ENCODE peak calls at places on chromosomes 2 and 18, in seven cellular contexts. V is kidney epithelial cell; A is CD8-positive, alpha-beta T cell; N is ovary; F is left lung; U is adipocyte; R is A549. X is an unnamed sample.

GRCh38 chr18:2304378-2305175 is 266.7 kb downstream of the METTL4 start:
- DNase-seq in V (no peak), F (no peak), R (no peak), A (no peak), U (peak), N (no peak), X (peak)

GRCh38 chr18:55419939-55420664 is 167.9 kb downstream of the TCF4 start:
- DNase-seq in A (no peak), N (no peak), V (no peak), F (no peak), R (no peak), U (no peak), X (no peak)

GRCh38 chr2:217826505-217826904 is 176.3 kb downstream of the TNS1 start:
- DNase-seq in V (no peak), F (peak), A (no peak), U (peak), N (no peak), R (no peak), X (no peak)

GRCh38 chr2:3639653-3640052 is 18.3 kb upstream of the ALLC start:
- DNase-seq in U (no peak), R (no peak), V (no peak), F (no peak), A (no peak), N (no peak), X (no peak)

GRCh38 chr2:96903809-96904208 is 33.9 kb upstream of the SEMA4C start:
- DNase-seq in R (no peak), N (no peak), U (no peak), A (no peak), V (no peak), F (no peak), X (no peak)

GRCh38 chr2:20483496-20483895 is 36.6 kb downstream of the RHOB start:
- DNase-seq in F (no peak), N (peak), R (no peak), A (no peak), V (no peak), U (peak), X (peak)

GRCh38 chr2:16640867-16641266 is 24.8 kb downstream of the CYRIA start:
- DNase-seq in U (no peak), V (no peak), F (no peak), N (peak), A (no peak), R (no peak), X (peak)

GRCh38 chr18:63339920-63340484 is 20.4 kb upstream of the BCL2 start:
- DNase-seq in A (peak), U (peak), R (no peak), N (no peak), F (no peak), V (no peak), X (peak)

GRCh38 chr2:213315168-213315876 is 31.1 kb downstream of the SPAG16 start:
- DNase-seq in V (no peak), U (no peak), F (no peak), R (no peak), A (no peak), N (no peak), X (peak)

GRCh38 chr2:140586379-140586778 is 1544.4 kb downstream of the LRP1B start:
- DNase-seq in F (no peak), V (no peak), R (peak), A (no peak), N (no peak), U (no peak), X (peak)

GRCh38 chr2:95329891-95330822 is 33.0 kb downstream of the KCNIP3 start:
- DNase-seq in F (no peak), U (no peak), R (no peak), A (no peak), N (no peak), V (no peak), X (no peak)

GRCh38 chr2:24016376-24016761 is 6.5 kb downstream of the MFSD2B start:
- DNase-seq in N (no peak), A (no peak), V (no peak), R (no peak), F (no peak), U (peak), X (no peak)

GRCh38 chr2:95271381-95271971 is 2.8 kb upstream of the PROM2 start:
- DNase-seq in U (no peak), F (peak), R (no peak), V (no peak), N (no peak), A (no peak), X (no peak)

GRCh38 chr2:207330912-207331311 is 165.2 kb upstream of the KLF7 start:
- DNase-seq in R (peak), N (no peak), F (peak), U (peak), V (peak), A (no peak), X (peak)

GRCh38 chr2:157662401-157662800 is 33.7 kb upstream of the ACVR1C start:
- DNase-seq in A (no peak), R (no peak), F (no peak), U (no peak), V (no peak), N (no peak), X (peak)

GRCh38 chr2:160670618-160671017 is 177.0 kb upstream of the RBMS1 start:
- DNase-seq in V (no peak), U (no peak), A (no peak), F (no peak), N (no peak), R (no peak), X (no peak)

GRCh38 chr2:10039658-10040410 is 3.5 kb upstream of the KLF11 start:
- DNase-seq in U (no peak), N (no peak), V (no peak), A (no peak), R (no peak), F (no peak), X (no peak)

GRCh38 chr2:10043906-10044601 is 704 bp downstream of the KLF11 start:
- DNase-seq in R (peak), N (peak), F (peak), A (peak), U (peak), V (no peak), X (peak)

GRCh38 chr2:10041711-10042110 is 1.6 kb upstream of the KLF11 start:
- DNase-seq in A (no peak), U (no peak), R (no peak), F (no peak), N (peak), V (no peak), X (no peak)

GRCh38 chr2:10043256-10043905 is at the start of gene KLF11:
- DNase-seq in F (peak), N (peak), R (peak), A (peak), V (no peak), U (peak), X (peak)

DNA sequence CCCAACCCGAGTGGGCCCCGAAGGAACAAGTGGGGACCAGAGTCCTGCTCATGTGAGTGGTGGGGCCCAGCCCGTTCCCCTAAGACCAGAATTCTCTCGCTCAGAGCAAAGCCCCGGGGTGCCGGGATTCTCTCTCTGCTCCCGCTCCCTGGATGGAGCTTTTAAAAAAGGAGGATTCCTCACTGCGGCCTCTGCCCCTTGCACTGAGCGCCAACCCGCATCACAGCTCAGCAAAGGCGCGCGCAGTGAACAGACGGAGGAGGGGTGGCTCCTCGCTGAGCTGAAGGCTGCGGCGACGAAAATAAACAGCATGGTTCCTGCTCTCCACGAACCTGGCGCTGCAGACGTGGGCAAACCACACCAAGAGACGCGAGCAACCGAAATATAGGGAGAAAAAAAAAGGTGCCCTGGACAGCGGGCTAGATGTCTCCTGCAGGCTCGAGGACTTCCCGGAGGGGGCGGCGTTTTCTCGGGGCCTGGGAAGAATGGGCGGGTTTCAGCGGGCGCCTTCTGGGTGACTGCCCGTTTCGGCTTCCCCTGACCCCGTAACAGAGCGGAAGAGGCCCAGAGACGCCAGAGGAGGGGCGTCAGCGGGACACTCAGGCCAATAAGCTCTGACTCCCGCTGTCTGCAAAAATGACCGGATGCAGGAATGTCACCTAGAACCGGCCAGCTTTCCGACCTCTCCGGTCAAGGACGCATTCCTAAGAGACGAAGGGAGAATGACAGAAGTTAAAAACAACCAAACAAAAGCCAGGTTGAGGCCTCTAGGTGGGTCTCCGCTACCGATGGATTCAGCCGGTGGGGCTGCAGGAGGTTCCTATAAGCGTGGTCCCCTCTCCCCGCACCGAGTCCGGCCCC is 819 bp upstream of the KLF11 start:
- DNase-seq in U (peak), R (no peak), N (peak), F (peak), A (no peak), V (no peak), X (peak)
- H3K4me3 ChIP-seq in U (peak), R (peak), N (peak), F (peak), A (peak), V (peak), X (peak)

GRCh38 chr2:241843321-241844065 is 15.2 kb downstream of the PDCD1 start:
- DNase-seq in F (no peak), R (no peak), V (no peak), N (no peak), U (no peak), A (no peak), X (no peak)
- H3K4me3 ChIP-seq in F (no peak), R (peak), V (no peak), N (peak), U (no peak), A (peak), X (no peak)

GRCh38 chr2:69012310-69013122 is 463 bp upstream of the ANTXR1 start:
- DNase-seq in F (peak), U (peak), V (no peak), R (peak), A (peak), N (peak), X (peak)
- H3K4me3 ChIP-seq in F (peak), U (peak), V (peak), R (peak), A (peak), N (peak), X (peak)

DNA sequence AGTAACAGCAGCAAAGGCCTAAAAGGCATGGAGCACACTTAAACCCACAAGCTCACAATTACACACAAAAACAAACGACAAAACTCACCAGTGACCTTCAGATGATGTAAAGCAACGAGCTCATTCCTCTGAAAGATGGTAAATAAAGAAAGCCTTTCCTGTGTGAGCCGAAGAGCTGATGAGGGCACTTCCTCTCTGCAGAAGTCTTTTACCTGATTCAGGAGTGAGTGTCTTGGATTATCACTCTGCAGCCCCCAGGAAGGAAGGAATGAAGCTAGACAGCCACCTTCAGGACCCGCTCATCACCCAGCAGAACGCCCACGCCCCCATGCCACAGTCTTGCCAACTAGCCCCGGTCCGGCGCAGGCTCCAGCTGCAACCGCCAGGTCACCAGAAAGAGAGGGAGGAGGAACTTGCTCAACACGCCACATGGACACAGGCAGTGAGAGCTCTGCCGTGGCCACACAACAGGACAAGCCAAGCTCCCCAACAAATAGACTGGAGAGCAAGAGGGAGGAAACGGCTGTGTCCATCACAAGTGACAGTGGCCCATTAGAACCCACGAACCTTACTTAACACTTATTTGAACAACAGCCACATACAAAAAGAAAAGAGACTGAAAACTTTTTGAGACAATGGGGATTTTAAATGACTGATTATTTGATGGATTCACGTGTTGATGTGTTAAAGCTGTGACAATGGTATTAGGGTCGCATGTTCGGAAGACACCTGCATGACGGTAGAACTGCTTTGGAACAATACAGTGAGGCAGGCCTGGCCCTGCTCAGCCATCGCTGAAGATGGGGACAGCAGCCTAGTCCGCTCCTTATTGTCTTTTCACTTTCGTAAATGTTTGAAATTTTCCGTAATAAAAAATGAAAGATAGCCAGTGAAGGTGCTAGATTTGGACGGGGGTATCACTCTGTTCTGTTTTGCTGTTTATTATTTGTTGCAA is 127.3 kb downstream of the HDAC4 start:
- DNase-seq in U (no peak), F (peak), N (peak), R (no peak), V (no peak), A (no peak), X (no peak)
- H3K4me3 ChIP-seq in U (peak), F (no peak), N (no peak), R (peak), V (no peak), A (no peak), X (no peak)

GRCh38 chr2:46548521-46549144 is 69.3 kb downstream of the TMEM247 start:
- DNase-seq in V (no peak), A (no peak), N (no peak), U (no peak), R (no peak), F (no peak), X (no peak)

GRCh38 chr2:46547223-46548102 is 68.1 kb downstream of the TMEM247 start:
- DNase-seq in R (no peak), V (no peak), U (no peak), N (no peak), F (peak), A (no peak), X (no peak)

GRCh38 chr2:46549159-46549902 is 70.0 kb downstream of the TMEM247 start:
- DNase-seq in V (no peak), F (no peak), U (no peak), R (no peak), A (no peak), N (no peak), X (no peak)

GRCh38 chr2:46548103-46548486 is 68.7 kb downstream of the TMEM247 start:
- DNase-seq in R (no peak), N (no peak), F (peak), A (no peak), V (no peak), U (no peak), X (no peak)

DNA sequence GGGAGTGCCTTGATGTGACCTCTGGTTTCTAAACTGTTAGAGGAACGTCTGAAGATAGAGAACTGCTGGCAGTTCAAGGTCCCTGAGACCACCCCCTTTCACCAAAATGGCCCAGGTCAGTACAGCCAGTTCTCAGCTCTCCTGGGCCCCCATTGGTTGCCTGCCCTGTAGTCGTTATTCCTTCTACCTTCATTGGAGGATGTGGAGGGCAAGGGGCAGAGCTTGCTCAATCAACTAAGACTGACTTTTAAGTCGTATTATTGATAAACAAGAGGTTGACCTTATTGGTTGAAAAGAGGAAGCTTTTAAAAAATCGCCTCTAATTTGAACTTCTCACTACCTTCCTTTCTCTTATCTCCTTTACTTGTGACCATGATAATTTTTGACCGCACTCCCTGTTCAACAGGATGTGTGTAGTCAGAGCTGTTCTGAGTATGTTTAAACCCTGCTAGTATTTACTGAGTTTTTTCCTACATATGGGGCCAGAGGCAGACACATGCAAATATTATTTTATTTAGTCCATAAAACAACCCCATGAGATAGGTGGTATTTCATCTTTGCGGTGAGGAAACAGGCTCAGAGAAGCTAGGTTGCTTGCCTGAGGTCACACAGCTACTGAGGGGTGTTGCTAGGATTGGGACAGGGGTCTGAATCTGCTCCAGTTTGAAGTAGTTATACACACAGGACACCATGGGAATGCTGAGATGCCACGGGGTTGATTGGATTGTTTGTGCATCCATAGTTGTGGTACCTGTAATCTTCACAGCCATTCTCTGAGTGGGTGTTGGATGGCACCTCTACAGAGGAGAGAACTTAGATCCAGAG is 65.9 kb downstream of the TMEM247 start:
- DNase-seq in R (no peak), A (no peak), N (no peak), F (no peak), U (no peak), V (no peak), X (no peak)
- H3K4me3 ChIP-seq in R (no peak), A (no peak), N (no peak), F (no peak), U (peak), V (no peak), X (no peak)

DNA sequence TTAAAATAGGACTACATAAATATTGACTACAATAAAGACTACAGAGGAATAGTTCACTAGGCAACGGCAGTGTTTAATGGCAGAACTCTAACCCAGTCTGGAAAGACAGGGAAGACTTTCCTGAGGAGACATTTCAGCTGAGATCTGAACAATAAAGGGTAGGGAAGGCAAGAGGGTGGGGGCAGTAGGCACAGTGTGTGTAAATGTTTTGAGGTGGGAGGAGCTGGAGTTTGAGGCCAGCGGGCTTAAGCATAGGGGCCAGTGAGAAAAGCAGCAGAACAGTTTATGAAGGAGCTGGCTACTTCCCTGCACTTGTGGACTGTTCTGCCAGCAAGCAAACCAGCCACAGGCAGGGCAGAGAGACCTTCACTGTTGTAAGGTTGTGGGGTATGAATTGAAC is 76.6 kb upstream of the UGP2 start:
- DNase-seq in F (no peak), R (no peak), U (no peak), V (no peak), N (no peak), A (no peak), X (no peak)
- H3K4me3 ChIP-seq in F (no peak), R (no peak), U (no peak), V (no peak), N (no peak), A (no peak), X (no peak)

DNA sequence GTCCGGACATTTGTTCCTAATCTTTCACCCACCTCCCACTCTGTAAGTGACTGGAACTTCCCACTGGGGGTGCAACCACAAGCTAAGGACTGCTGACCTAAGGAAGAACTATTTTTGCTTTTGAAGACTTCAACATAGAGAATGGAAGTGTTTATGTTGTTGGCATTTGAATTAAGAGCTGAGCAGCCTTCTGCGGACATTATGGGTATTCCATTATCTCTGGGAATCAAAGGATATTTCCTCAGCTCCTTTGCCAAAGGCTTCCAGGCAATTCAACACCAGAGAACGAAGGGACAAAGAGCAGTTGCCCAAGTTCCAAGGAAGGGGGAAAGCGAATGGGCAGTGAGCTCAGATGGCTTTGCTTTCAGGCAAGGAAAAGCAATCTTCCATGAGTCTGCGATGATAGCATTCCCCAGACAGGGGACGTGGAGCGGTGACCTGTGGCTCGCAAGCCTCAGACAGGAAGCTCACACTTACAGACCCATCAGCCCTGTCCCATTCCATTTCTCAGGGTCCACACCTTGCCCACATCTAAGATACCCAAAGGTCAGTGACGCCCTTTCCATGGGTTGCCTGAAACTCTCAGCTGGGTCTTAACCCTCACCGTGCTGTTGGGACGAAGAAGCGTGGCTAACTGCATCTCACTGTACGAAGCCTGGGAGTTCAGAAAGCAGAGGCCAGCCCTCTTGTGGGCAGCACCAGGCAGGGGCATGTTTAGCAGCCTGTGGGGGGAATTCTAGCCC is 116.8 kb downstream of the COPS8 start:
- DNase-seq in A (no peak), R (no peak), U (no peak), F (no peak), N (no peak), V (no peak), X (no peak)
- H3K4me3 ChIP-seq in A (no peak), R (no peak), U (peak), F (no peak), N (no peak), V (no peak), X (no peak)

GRCh38 chr18:59902180-59902992 is 2.6 kb downstream of the PMAIP1 start:
- DNase-seq in F (no peak), A (no peak), U (peak), V (no peak), N (no peak), R (no peak), X (peak)
- H3K4me3 ChIP-seq in F (no peak), A (no peak), U (no peak), V (peak), N (no peak), R (peak), X (peak)